ENCODE peak calls at places on chromosomes 6 and 20, in seven cellular contexts. Q is PC-9, I is fibroblast of lung, N is HepG2, D is astrocyte, W is K562, H is mammary epithelial cell. P is an unnamed sample.

GRCh38 chr6:49676671-49677281 is 36.6 kb downstream of the CRISP2 start:
- DNase-seq in Q (peak), I (peak), N (no peak), D (peak), W (no peak), H (peak), P (no peak)

GRCh38 chr20:17835941-17836861 is 132.4 kb downstream of the SNX5 start:
- DNase-seq in Q (no peak), I (peak), N (no peak), D (peak), W (no peak), H (no peak), P (peak)

GRCh38 chr6:136956590-136957573 is 34.8 kb downstream of the SLC35D3 start:
- DNase-seq in Q (no peak), I (no peak), N (no peak), D (no peak), W (no peak), H (no peak), P (no peak)

GRCh38 chr6:73521351-73522254 is 771 bp upstream of the EEF1A1 start:
- DNase-seq in Q (no peak), I (peak), N (peak), D (peak), W (peak), H (peak), P (peak)

GRCh38 chr20:52799130-52799529 is 173.0 kb upstream of the TSHZ2 start:
- DNase-seq in Q (no peak), I (no peak), N (no peak), D (no peak), W (no peak), H (no peak), P (no peak)

GRCh38 chr20:63129991-63130653 is 85.8 kb downstream of the YTHDF1 start:
- DNase-seq in Q (no peak), I (no peak), N (no peak), D (no peak), W (no peak), H (no peak), P (no peak)

GRCh38 chr6:166924531-166924930 is 31.8 kb downstream of the RNASET2 start:
- DNase-seq in Q (no peak), I (no peak), N (no peak), D (no peak), W (no peak), H (no peak), P (no peak)

GRCh38 chr20:62703853-62704228 is 4.8 kb upstream of the NTSR1 start:
- DNase-seq in Q (no peak), I (no peak), N (no peak), D (no peak), W (no peak), H (no peak), P (no peak)

GRCh38 chr6:42726485-42727083 is 4.2 kb upstream of the PRPH2 start:
- DNase-seq in Q (peak), I (peak), N (peak), D (peak), W (peak), H (peak), P (peak)

GRCh38 chr20:32190608-32191415 is 16.7 kb downstream of the PLAGL2 start:
- DNase-seq in Q (no peak), I (peak), N (no peak), D (no peak), W (no peak), H (no peak), P (peak)
- TF ChIP-seq CTCF in Q (no peak), I (no peak), N (no peak), D (no peak), W (no peak), H (no peak), P (no peak)

DNA sequence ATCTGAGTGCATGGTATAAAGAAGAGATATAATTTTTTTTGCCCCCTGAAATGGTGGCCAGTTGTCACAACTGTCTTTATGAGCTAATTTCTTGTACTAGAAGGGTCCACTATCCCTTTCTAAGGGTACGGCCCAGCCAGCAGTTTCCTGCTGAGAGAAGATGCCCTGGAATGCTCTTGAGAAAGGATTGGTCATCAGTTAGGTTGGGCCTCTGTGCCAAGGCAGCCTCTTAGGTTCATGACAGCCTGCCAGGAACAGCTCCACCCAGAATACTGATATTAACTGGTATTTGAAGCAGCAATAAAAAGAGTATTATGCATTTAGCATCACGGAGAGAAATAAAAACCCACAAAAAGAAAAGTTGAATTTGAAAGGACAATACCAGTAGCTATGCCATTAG is 9.0 kb upstream of the HINT3 start:
- DNase-seq in Q (peak), I (peak), N (no peak), D (peak), W (no peak), H (peak), P (no peak)
- H3K4me2 ChIP-seq in Q (no peak), I (no peak), N (no peak), D (no peak), W (no peak), H (no peak), P (no peak)

DNA sequence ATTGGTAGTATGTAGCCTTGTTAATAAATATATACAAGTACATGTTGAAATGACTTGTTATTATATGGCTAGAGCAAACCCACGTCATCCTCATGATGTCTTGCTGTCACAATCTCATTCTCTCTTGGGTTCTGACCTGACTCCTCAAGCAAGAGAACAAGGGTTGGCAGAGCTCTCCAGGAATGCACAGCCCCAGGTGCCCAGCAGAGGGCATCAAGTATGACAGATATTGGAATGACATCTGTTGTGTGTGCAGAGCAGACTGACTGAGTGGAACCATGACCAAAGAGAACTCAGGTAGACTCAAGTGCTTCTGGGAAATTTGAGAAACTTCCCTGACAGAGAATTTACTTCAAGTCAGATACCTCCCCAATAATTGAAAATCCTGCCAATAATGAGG is 90.6 kb downstream of the PAX1 start:
- DNase-seq in Q (no peak), I (no peak), N (peak), D (no peak), W (no peak), H (no peak), P (no peak)
- TF ChIP-seq EZH2 in Q (no peak), I (no peak), N (no peak), D (no peak), W (no peak), H (no peak), P (no peak)

DNA sequence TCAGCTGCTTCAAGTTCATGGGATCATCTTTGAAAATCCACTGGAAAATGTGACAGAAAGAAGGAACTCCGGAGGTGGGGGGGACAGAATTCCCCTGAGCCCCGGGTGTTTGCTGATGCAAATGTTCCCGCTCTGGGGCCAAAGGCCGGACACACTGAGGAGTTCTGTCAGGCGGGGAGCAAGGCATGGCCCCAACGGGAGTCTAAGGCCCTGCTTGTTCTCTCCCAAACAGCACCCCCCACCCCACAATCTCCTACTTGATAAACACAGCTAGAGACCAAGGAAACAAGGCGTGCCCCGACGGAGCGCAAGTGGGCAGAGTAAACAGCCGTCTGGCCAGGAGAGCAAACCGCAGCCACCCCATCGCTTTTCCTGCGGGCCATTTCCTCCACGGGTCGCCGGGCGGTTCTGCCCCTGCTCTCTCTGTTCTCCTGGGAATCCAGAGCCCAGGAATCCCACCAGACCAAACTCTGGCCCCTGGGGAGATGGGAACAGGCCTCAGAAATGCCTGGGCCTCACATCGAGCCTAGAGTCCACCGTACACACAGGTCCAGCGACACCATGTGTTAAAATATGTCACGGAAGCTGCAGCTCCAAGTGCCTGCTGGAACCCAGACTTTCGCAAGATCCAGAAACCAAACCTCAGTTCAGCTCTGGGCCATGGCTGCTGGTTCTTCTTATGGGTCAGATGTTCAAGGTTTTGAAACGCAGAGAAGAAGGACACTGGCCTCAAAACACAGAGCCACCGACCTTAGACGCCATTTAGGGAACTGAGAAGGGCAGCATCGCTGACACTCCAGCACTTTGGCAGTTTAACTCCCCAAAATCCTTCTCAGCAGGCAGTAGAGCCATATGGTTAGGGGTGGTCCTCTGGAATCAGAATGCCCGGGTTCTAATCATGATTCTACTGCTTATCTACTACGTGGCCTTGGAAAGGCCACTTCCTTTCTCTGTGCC is 104.2 kb downstream of the PREX1 start:
- DNase-seq in Q (no peak), I (peak), N (peak), D (no peak), W (no peak), H (no peak), P (peak)
- TF ChIP-seq CTCF in Q (no peak), I (peak), N (peak), D (peak), W (no peak), H (no peak), P (peak)

DNA sequence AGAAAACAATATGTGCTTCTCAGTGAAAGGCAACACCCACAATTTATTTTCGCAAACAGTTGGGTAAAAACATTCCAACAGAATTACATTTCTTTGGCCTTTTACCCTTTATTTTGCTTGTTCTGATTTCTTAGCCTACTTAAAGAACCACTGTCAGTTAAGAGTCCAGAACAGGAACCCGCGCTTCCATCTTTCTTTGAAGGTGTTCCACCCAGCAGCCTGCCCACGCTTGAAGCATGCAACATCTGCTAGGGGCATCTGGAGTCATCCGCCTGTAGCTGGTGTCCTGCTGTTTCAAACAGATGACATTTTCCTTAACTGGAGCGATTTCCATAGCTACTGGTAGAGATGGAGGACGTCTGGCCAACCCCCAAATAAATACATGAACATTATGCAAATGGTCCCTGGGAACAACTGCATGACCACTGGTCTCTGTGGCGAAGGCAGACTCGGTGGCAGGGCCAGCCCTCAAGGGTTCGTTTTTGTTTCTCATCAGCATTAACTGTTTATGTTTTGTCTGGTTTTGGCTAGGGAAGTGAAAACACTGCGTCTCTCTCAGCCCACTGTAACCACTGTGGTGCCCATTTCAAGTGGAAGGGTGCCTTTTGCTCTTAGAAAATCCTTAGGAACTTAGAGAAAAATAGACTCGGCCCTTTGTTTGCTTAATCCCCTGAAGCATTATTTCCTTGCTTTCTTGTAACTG is 51.6 kb downstream of the LAMA4 start:
- DNase-seq in Q (peak), I (peak), N (no peak), D (peak), W (no peak), H (no peak), P (no peak)
- H3K4me2 ChIP-seq in Q (peak), I (peak), N (no peak), D (peak), W (no peak), H (no peak), P (no peak)

DNA sequence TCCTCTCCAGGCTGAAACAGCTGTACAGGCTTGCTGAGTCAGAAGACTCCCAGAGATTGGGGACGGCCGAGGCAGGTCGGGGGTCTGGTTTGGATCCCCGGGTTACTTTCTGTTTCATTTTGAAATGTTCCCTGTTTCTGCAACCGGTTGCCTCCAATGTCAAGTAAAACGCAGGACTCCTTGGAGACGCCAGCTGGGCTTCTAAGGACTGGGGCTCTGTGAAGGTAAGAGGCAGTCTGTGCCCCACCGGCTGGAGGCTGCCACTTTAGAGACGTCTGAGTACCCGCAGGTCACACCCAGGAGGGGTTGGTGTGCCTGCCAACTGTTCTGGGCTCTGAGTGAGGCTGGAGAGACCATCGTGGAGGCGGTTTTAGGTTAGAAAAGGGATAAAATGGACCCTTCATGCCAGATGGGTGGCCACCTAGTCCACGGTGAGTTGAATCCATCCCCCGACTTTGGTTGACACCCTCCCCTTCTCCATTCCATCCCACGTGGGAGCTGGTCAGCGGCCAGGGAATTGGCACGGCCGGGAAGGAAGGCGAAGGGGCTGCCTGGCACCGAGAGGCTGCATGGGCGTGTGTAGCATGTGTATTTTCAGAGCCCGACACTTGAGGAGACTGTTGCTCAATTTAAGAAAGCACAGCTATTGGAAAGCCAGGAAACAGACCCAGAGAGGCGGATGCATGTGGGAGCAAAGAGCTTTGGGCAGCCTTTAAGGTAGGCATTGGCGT is 240.9 kb downstream of the PHACTR1 start:
- DNase-seq in Q (peak), I (peak), N (no peak), D (peak), W (no peak), H (peak), P (peak)
- TF ChIP-seq EZH2 in Q (peak), I (no peak), N (peak), D (no peak), W (peak), H (no peak), P (no peak)

P was measured in hepatocyte.